ENCODE peak calls at places on chromosomes 3 and 15, in ten cellular contexts. A, J, N, L, K, C, M, G, Y and B are unnamed samples. For H3K4me1 and H3K9me3, the result is how much of the 10 kb centered on the place peaks cover.

GRCh38 chr3:13654330-13655073 is 105.6 kb downstream of the FBLN2 start:
- DNase-seq in A (no peak), J (no peak), N (no peak), L (no peak), K (no peak), C (no peak), M (no peak), G (no peak), Y (peak), B (no peak)

GRCh38 chr3:170695486-170696069 is 109.7 kb upstream of the SLC7A14 start:
- DNase-seq in A (no peak), J (no peak), N (no peak), L (no peak), K (no peak), C (no peak), M (no peak), G (no peak), Y (no peak), B (no peak)

GRCh38 chr15:90956551-90957104 is 1.9 kb downstream of the RCCD1 start:
- DNase-seq in A (peak), J (no peak), N (peak), L (peak), K (no peak), C (peak), M (peak), G (peak), Y (peak), B (peak)

GRCh38 chr15:59300618-59301139 is 72.0 kb downstream of the MYO1E start:
- DNase-seq in A (no peak), J (no peak), N (no peak), L (no peak), K (no peak), C (no peak), M (no peak), G (peak), Y (peak), B (no peak)

GRCh38 chr3:120743081-120743365 is 479 bp downstream of the GTF2E1 start:
- DNase-seq in A (no peak), J (no peak), N (no peak), L (no peak), K (no peak), C (no peak), M (peak), G (no peak), Y (no peak), B (no peak)

GRCh38 chr3:186093271-186093900 is 15.5 kb downstream of the ETV5 start:
- DNase-seq in A (no peak), J (no peak), N (no peak), L (no peak), K (peak), C (no peak), M (no peak), G (no peak), Y (no peak), B (no peak)

GRCh38 chr3:45506751-45507391 is 87.7 kb upstream of the LIMD1 start:
- DNase-seq in A (no peak), J (no peak), N (no peak), L (no peak), K (peak), C (no peak), M (peak), G (no peak), Y (no peak), B (no peak)

GRCh38 chr3:128447561-128448013 is 19.1 kb downstream of the DNAJB8 start:
- DNase-seq in A (no peak), J (no peak), N (no peak), L (no peak), K (no peak), C (peak), M (no peak), G (no peak), Y (no peak), B (no peak)

GRCh38 chr15:94631608-94632007 is 400.2 kb downstream of the MCTP2 start:
- DNase-seq in A (no peak), J (no peak), N (no peak), L (no peak), K (no peak), C (no peak), M (no peak), G (no peak), Y (no peak), B (no peak)

GRCh38 chr15:90901799-90902655 is 1.1 kb upstream of the MAN2A2 start:
- DNase-seq in A (peak), J (peak), N (peak), L (peak), K (peak), C (peak), M (peak), G (peak), Y (peak), B (peak)

GRCh38 chr15:39574416-39574815 is 6.5 kb upstream of the THBS1 start:
- DNase-seq in A (no peak), J (no peak), N (peak), L (no peak), K (no peak), C (no peak), M (no peak), G (no peak), Y (no peak), B (no peak)

GRCh38 chr3:100706365-100706764 is 2.9 kb upstream of the TFG start:
- DNase-seq in A (no peak), J (no peak), N (no peak), L (no peak), K (no peak), C (no peak), M (peak), G (no peak), Y (no peak), B (no peak)

GRCh38 chr3:163335429-163335828 is 1742.9 kb downstream of the SI start:
- DNase-seq in A (no peak), J (no peak), N (no peak), L (no peak), K (no peak), C (no peak), M (no peak), G (no peak), Y (no peak), B (no peak)

GRCh38 chr15:71747128-71748083 is 62.9 kb upstream of the NR2E3 start:
- DNase-seq in A (no peak), J (no peak), N (peak), L (no peak), K (peak), C (no peak), M (peak), G (no peak), Y (no peak), B (no peak)

DNA sequence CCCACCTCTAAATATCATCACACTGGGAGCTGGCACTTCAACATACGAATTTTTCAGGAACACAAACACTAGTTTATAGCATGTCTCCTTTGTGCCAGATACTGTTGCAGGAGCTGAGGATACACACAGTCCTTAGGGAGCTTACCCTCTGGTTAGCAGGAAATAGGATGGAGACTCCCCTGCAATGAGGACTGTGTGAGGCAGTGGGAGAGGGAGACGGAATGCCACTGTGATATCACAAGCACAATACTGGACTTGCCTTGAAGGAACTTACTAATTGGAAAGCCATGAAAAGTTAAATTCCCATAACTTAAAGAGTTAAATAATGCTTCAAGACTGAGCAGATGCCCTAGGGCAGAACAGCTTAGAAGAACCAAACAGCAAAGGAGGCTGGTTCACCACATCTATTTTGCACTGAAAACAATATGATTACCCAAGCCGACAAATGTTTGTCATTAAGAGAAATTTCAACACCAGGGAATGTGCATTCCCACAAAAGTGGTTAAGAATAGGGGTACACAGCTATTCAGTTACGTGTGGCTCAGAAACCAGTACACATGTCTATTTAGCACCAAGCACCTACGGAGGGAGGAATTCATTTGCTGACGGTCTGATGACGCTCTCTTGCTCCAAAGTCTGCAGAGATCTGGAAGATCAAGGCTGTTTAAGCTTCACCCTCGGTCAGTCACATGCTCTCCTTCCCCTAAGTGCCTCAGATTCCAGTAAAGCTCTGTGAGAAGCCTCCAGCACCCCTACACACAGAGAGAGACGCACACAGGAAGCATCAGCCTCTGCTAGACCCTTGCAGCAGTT is 5.2 kb downstream of the TBC1D2B start:
- DNase-seq in A (no peak), J (peak), N (peak), L (no peak), K (peak), C (no peak), M (peak), G (no peak), Y (no peak), B (no peak)
- H3K4me1 ChIP-seq in A (under half), J (half or more), N (under half), L (half or more), K (half or more), C (half or more), M (under half), G (under half), Y (half or more), B (under half)

DNA sequence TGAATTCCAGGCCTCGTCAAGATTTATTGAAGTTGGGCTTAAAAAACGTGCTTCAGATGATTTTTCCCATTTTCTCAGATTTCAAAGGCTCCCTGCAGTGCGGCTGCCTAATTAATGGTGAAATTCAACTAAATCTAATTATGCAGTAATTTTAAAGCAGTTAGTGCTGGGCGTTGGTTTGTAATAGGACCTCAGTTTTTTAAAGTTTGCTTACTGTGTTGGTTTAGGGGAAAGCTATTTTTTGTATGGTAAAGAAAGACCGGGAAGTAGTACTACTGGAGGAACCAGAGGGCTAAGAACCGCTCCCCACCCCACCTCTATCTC is 11.6 kb downstream of the NR2F2 start:
- DNase-seq in A (no peak), J (no peak), N (no peak), L (no peak), K (no peak), C (no peak), M (no peak), G (no peak), Y (no peak), B (no peak)
- H3K4me3 ChIP-seq in A (no peak), J (no peak), N (peak), L (peak), K (no peak), C (no peak), M (peak), G (peak), Y (peak), B (no peak)

GRCh38 chr15:25240461-25241021 is 198.3 kb downstream of the UBE3A start:
- DNase-seq in A (no peak), J (no peak), N (no peak), L (peak), K (no peak), C (peak), M (no peak), G (peak), Y (peak), B (peak)

GRCh38 chr15:25242957-25243799 is 195.6 kb downstream of the UBE3A start:
- DNase-seq in A (no peak), J (no peak), N (no peak), L (peak), K (no peak), C (peak), M (no peak), G (peak), Y (peak), B (peak)

GRCh38 chr15:25243800-25244097 is 195.1 kb downstream of the UBE3A start:
- DNase-seq in A (no peak), J (no peak), N (no peak), L (peak), K (no peak), C (peak), M (no peak), G (peak), Y (peak), B (peak)

GRCh38 chr15:25241241-25241801 is 197.5 kb downstream of the UBE3A start:
- DNase-seq in A (no peak), J (no peak), N (no peak), L (no peak), K (no peak), C (peak), M (no peak), G (peak), Y (peak), B (peak)

GRCh38 chr15:25242166-25242879 is 196.5 kb downstream of the UBE3A start:
- DNase-seq in A (no peak), J (no peak), N (no peak), L (no peak), K (no peak), C (peak), M (no peak), G (peak), Y (peak), B (peak)
- H3K9me3 ChIP-seq in A (under half), J (under half), N (under half), L (under half), K (half or more), C (half or more), M (half or more), G (under half), Y (under half), B (under half)

DNA sequence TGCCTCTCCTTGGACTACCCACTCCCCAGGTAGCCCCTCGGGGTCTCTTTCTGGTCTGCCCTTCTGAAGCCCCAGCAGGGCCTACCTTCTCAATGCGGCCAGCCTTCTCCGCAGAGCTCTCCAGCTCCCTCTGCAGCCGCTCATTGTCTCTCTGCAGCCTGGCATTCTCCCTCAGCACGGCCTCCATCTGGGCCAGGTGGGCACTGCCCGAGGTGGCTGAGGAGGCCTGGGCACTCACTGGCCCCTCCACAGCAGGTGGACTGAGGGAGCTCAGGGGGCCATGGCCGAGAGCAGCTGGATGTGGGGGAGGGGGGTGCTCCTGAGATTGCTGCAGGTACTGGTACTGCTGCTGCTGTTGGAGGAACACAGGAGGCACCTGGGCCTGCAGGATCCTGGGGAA is 6.8 kb downstream of the AMOTL2 start:
- DNase-seq in A (no peak), J (no peak), N (no peak), L (peak), K (no peak), C (peak), M (no peak), G (no peak), Y (no peak), B (no peak)
- H3K4me1 ChIP-seq in A (half or more), J (under half), N (half or more), L (half or more), K (half or more), C (under half), M (half or more), G (half or more), Y (half or more), B (under half)

GRCh38 chr3:141360888-141361598 is 7.3 kb upstream of the ZBTB38 start:
- DNase-seq in A (peak), J (peak), N (peak), L (no peak), K (peak), C (no peak), M (peak), G (no peak), Y (no peak), B (peak)
- H3K4me3 ChIP-seq in A (no peak), J (no peak), N (no peak), L (peak), K (no peak), C (peak), M (peak), G (peak), Y (peak), B (no peak)

DNA sequence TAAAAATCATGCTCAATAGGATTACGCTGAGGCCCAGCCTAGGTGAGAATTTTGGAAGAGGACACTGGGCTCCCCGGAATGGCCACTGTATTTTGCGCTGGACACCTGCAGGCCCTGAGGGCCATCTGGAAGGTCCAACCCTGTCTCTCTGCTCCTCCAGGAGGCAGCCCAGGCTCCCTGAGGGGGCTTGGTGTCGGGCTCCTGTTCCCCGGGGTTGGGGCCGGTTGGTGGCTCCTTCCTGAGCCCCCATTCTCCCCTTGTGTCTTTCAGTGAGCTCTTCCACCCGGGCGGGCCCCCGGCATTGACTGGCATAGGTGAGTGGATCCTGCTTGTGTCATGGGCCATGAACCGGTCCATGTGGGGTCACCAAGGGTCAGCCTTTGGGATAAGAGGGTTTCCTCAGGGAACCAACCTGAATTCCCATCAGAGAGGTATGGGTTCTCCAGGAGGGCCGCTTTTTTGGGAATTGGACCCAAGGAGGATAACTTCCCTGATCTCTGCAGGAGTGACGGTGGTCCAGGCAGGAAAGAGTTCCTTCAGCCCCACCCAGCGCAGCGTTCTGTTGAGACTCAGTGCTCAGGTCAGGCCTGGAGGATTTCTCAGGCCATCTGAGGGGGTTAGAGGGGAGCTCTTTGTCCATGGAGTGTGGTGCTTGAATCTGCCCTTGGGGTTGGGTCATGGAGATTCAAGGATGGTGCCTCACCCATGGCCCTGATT is 187.8 kb downstream of the UBE3A start:
- DNase-seq in A (no peak), J (no peak), N (no peak), L (peak), K (no peak), C (peak), M (no peak), G (peak), Y (peak), B (peak)
- H3K9me3 ChIP-seq in A (under half), J (under half), N (under half), L (under half), K (half or more), C (half or more), M (under half), G (under half), Y (under half), B (under half)

GRCh38 chr15:99174567-99174966 is 69.7 kb downstream of the SYNM start:
- DNase-seq in A (no peak), J (no peak), N (peak), L (no peak), K (no peak), C (no peak), M (no peak), G (no peak), Y (no peak), B (no peak)
- H3K4me1 ChIP-seq in A (under half), J (under half), N (under half), L (under half), K (under half), C (under half), M (under half), G (under half), Y (half or more), B (under half)

DNA sequence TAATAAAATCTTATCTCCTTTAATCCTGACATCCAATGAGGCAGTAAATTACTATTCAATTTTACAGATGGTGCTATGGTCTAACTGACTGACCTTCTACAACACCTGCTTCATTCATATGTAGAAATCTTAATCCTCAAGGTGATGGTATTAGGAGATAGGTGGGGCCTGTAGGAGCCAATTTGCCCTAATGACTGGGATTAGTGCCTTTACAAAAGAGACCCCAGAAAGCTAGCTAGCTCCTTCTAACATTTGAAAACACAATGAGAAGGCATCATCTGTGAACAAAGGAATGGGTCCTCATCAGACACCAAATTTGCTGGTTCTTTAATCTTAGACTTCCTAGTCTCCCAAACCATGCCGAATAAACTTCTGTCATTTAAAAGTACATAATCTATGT is 137.4 kb upstream of the UBP1 start:
- DNase-seq in A (peak), J (peak), N (no peak), L (no peak), K (no peak), C (no peak), M (no peak), G (no peak), Y (no peak), B (no peak)
- H3K4me3 ChIP-seq in A (no peak), J (no peak), N (no peak), L (no peak), K (no peak), C (no peak), M (no peak), G (no peak), Y (no peak), B (no peak)

GRCh38 chr3:179493260-179493659 is 42.0 kb upstream of the GNB4 start:
- DNase-seq in A (no peak), J (no peak), N (no peak), L (no peak), K (no peak), C (no peak), M (no peak), G (no peak), Y (no peak), B (no peak)
- H3K9me3 ChIP-seq in A (under half), J (under half), N (half or more), L (under half), K (under half), C (under half), M (under half), G (under half), Y (under half), B (under half)

GRCh38 chr3:50317303-50317702 is 5.2 kb downstream of the HYAL2 start:
- DNase-seq in A (no peak), J (no peak), N (no peak), L (peak), K (no peak), C (peak), M (no peak), G (peak), Y (no peak), B (no peak)
- H3K4me1 ChIP-seq in A (under half), J (under half), N (under half), L (half or more), K (under half), C (half or more), M (under half), G (under half), Y (half or more), B (under half)